ENCODE peak calls at places on chromosomes 7 and 10, in six cellular contexts. One of them, this sample, is unnamed.

GRCh38 chr10:93820434-93820833 is 62.7 kb downstream of the LGI1 start:
- DNase-seq in GM23248: peak; percentile 13
- DNase-seq in stimulated activated CD4-positive, alpha-beta T cell treated with anti-CD3 and anti-CD28 coated beads, Interleukin-2, amount 100 ng/mL, for 48 hours: no peak
- DNase-seq in WERI-Rb-1: no peak
- DNase-seq in germinal center: no peak
- DNase-seq in G401: no peak
- DNase-seq in this sample: no peak

GRCh38 chr7:50068850-50069551 is 24.0 kb downstream of the ZPBP start:
- DNase-seq in GM23248: peak; percentile 85
- DNase-seq in stimulated activated CD4-positive, alpha-beta T cell treated with anti-CD3 and anti-CD28 coated beads, Interleukin-2, amount 100 ng/mL, for 48 hours: no peak
- DNase-seq in WERI-Rb-1: no peak
- DNase-seq in germinal center: no peak
- DNase-seq in G401: peak; percentile 20
- DNase-seq in this sample: peak; percentile 69

GRCh38 chr7:151313857-151314256 is 27.8 kb upstream of the NUB1 start:
- DNase-seq in GM23248: peak; percentile 86
- DNase-seq in stimulated activated CD4-positive, alpha-beta T cell treated with anti-CD3 and anti-CD28 coated beads, Interleukin-2, amount 100 ng/mL, for 48 hours: no peak
- DNase-seq in WERI-Rb-1: no peak
- DNase-seq in germinal center: no peak
- DNase-seq in G401: peak; percentile 10
- DNase-seq in this sample: no peak

GRCh38 chr10:18687195-18687594 is 28.0 kb downstream of the ARL5B start:
- DNase-seq in GM23248: no peak
- DNase-seq in stimulated activated CD4-positive, alpha-beta T cell treated with anti-CD3 and anti-CD28 coated beads, Interleukin-2, amount 100 ng/mL, for 48 hours: no peak
- DNase-seq in WERI-Rb-1: no peak
- DNase-seq in germinal center: no peak
- DNase-seq in G401: no peak
- DNase-seq in this sample: no peak

GRCh38 chr7:71626206-71626605 is 494.3 kb downstream of the GALNT17 start:
- DNase-seq in GM23248: peak; percentile 58
- DNase-seq in stimulated activated CD4-positive, alpha-beta T cell treated with anti-CD3 and anti-CD28 coated beads, Interleukin-2, amount 100 ng/mL, for 48 hours: no peak
- DNase-seq in WERI-Rb-1: no peak
- DNase-seq in germinal center: no peak
- DNase-seq in G401: no peak
- DNase-seq in this sample: no peak

GRCh38 chr10:76091821-76092394 is 660.5 kb downstream of the LRMDA start:
- DNase-seq in GM23248: no peak
- DNase-seq in stimulated activated CD4-positive, alpha-beta T cell treated with anti-CD3 and anti-CD28 coated beads, Interleukin-2, amount 100 ng/mL, for 48 hours: no peak
- DNase-seq in WERI-Rb-1: no peak
- DNase-seq in germinal center: no peak
- DNase-seq in G401: no peak
- DNase-seq in this sample: no peak

GRCh38 chr10:84837877-84838276 is 509.5 kb downstream of the CCSER2 start:
- DNase-seq in GM23248: no peak
- DNase-seq in stimulated activated CD4-positive, alpha-beta T cell treated with anti-CD3 and anti-CD28 coated beads, Interleukin-2, amount 100 ng/mL, for 48 hours: no peak
- DNase-seq in WERI-Rb-1: no peak
- DNase-seq in germinal center: no peak
- DNase-seq in G401: peak; percentile 54
- DNase-seq in this sample: no peak

GRCh38 chr10:55163388-55163972 is 362.4 kb upstream of the PCDH15 start:
- DNase-seq in GM23248: no peak
- DNase-seq in stimulated activated CD4-positive, alpha-beta T cell treated with anti-CD3 and anti-CD28 coated beads, Interleukin-2, amount 100 ng/mL, for 48 hours: no peak
- DNase-seq in WERI-Rb-1: no peak
- DNase-seq in germinal center: no peak
- DNase-seq in G401: no peak
- DNase-seq in this sample: no peak

GRCh38 chr7:142859829-142860228 is 5.0 kb downstream of the EPHB6 start:
- DNase-seq in GM23248: peak; percentile 81
- DNase-seq in stimulated activated CD4-positive, alpha-beta T cell treated with anti-CD3 and anti-CD28 coated beads, Interleukin-2, amount 100 ng/mL, for 48 hours: no peak
- DNase-seq in WERI-Rb-1: no peak
- DNase-seq in germinal center: no peak
- DNase-seq in G401: no peak
- DNase-seq in this sample: no peak

GRCh38 chr7:40882071-40882658 is 747.4 kb downstream of the SUGCT start:
- DNase-seq in GM23248: no peak
- DNase-seq in stimulated activated CD4-positive, alpha-beta T cell treated with anti-CD3 and anti-CD28 coated beads, Interleukin-2, amount 100 ng/mL, for 48 hours: no peak
- DNase-seq in WERI-Rb-1: no peak
- DNase-seq in germinal center: no peak
- DNase-seq in G401: no peak
- DNase-seq in this sample: no peak

GRCh38 chr7:14691597-14692203 is 210.9 kb downstream of the DGKB start:
- DNase-seq in GM23248: peak; percentile 24
- DNase-seq in stimulated activated CD4-positive, alpha-beta T cell treated with anti-CD3 and anti-CD28 coated beads, Interleukin-2, amount 100 ng/mL, for 48 hours: peak; percentile 16
- DNase-seq in WERI-Rb-1: peak; percentile 45
- DNase-seq in germinal center: peak; percentile 1
- DNase-seq in G401: peak; percentile 74
- DNase-seq in this sample: peak; percentile 82

GRCh38 chr10:96387601-96388000 is 28.8 kb upstream of the OPALIN start:
- DNase-seq in GM23248: peak; percentile 75
- DNase-seq in stimulated activated CD4-positive, alpha-beta T cell treated with anti-CD3 and anti-CD28 coated beads, Interleukin-2, amount 100 ng/mL, for 48 hours: no peak
- DNase-seq in WERI-Rb-1: no peak
- DNase-seq in germinal center: no peak
- DNase-seq in G401: no peak
- DNase-seq in this sample: no peak

GRCh38 chr10:61125560-61126250 is 181.7 kb upstream of the RHOBTB1 start:
- DNase-seq in GM23248: no peak
- DNase-seq in stimulated activated CD4-positive, alpha-beta T cell treated with anti-CD3 and anti-CD28 coated beads, Interleukin-2, amount 100 ng/mL, for 48 hours: no peak
- DNase-seq in WERI-Rb-1: no peak
- DNase-seq in germinal center: peak; percentile 4
- DNase-seq in G401: no peak
- DNase-seq in this sample: no peak

GRCh38 chr7:97390915-97391593 is 273.6 kb downstream of the SDHAF3 start:
- DNase-seq in GM23248: no peak
- DNase-seq in stimulated activated CD4-positive, alpha-beta T cell treated with anti-CD3 and anti-CD28 coated beads, Interleukin-2, amount 100 ng/mL, for 48 hours: no peak
- DNase-seq in WERI-Rb-1: no peak
- DNase-seq in germinal center: no peak
- DNase-seq in G401: no peak
- DNase-seq in this sample: no peak

GRCh38 chr10:36578306-36578705 is 547.1 kb upstream of the ANKRD30A start:
- DNase-seq in GM23248: peak; percentile 73
- DNase-seq in stimulated activated CD4-positive, alpha-beta T cell treated with anti-CD3 and anti-CD28 coated beads, Interleukin-2, amount 100 ng/mL, for 48 hours: no peak
- DNase-seq in WERI-Rb-1: no peak
- DNase-seq in germinal center: no peak
- DNase-seq in G401: no peak
- DNase-seq in this sample: no peak

GRCh38 chr7:154647625-154648024 is 355.3 kb downstream of the PAXIP1 start:
- DNase-seq in GM23248: no peak
- DNase-seq in stimulated activated CD4-positive, alpha-beta T cell treated with anti-CD3 and anti-CD28 coated beads, Interleukin-2, amount 100 ng/mL, for 48 hours: no peak
- DNase-seq in WERI-Rb-1: no peak
- DNase-seq in germinal center: no peak
- DNase-seq in G401: no peak
- DNase-seq in this sample: no peak

GRCh38 chr7:27095897-27096755 is at the start of gene HOXA1:
- DNase-seq in GM23248: peak; percentile 98
- DNase-seq in stimulated activated CD4-positive, alpha-beta T cell treated with anti-CD3 and anti-CD28 coated beads, Interleukin-2, amount 100 ng/mL, for 48 hours: peak; percentile 54
- DNase-seq in WERI-Rb-1: peak; percentile 89
- DNase-seq in germinal center: peak; percentile 98
- DNase-seq in G401: peak; percentile 44
- DNase-seq in this sample: peak; percentile 96

GRCh38 chr7:96823274-96823673 is 113.6 kb upstream of the SEM1 start:
- DNase-seq in GM23248: peak; percentile 75
- DNase-seq in stimulated activated CD4-positive, alpha-beta T cell treated with anti-CD3 and anti-CD28 coated beads, Interleukin-2, amount 100 ng/mL, for 48 hours: no peak
- DNase-seq in WERI-Rb-1: no peak
- DNase-seq in germinal center: no peak
- DNase-seq in G401: no peak
- DNase-seq in this sample: peak; percentile 42

GRCh38 chr7:55245271-55245723 is 119.8 kb upstream of the LANCL2 start:
- DNase-seq in GM23248: peak; percentile 92
- DNase-seq in stimulated activated CD4-positive, alpha-beta T cell treated with anti-CD3 and anti-CD28 coated beads, Interleukin-2, amount 100 ng/mL, for 48 hours: no peak
- DNase-seq in WERI-Rb-1: no peak
- DNase-seq in germinal center: no peak
- DNase-seq in G401: no peak
- DNase-seq in this sample: no peak

GRCh38 chr10:30671011-30671616 is 41.6 kb upstream of the LYZL2 start:
- DNase-seq in GM23248: peak; percentile 75
- DNase-seq in stimulated activated CD4-positive, alpha-beta T cell treated with anti-CD3 and anti-CD28 coated beads, Interleukin-2, amount 100 ng/mL, for 48 hours: peak; percentile 29
- DNase-seq in WERI-Rb-1: peak; percentile 29
- DNase-seq in germinal center: peak; percentile 36
- DNase-seq in G401: peak; percentile 53
- DNase-seq in this sample: peak; percentile 79

GRCh38 chr10:90751107-90751997 is 106.5 kb downstream of the HTR7 start:
- DNase-seq in GM23248: peak; percentile 46
- DNase-seq in stimulated activated CD4-positive, alpha-beta T cell treated with anti-CD3 and anti-CD28 coated beads, Interleukin-2, amount 100 ng/mL, for 48 hours: peak; percentile 29
- DNase-seq in WERI-Rb-1: peak; percentile 69
- DNase-seq in germinal center: peak; percentile 45
- DNase-seq in G401: peak; percentile 40
- DNase-seq in this sample: peak; percentile 65

GRCh38 chr7:30308392-30308791 is 24.0 kb downstream of the ZNRF2 start:
- DNase-seq in GM23248: peak; percentile 10
- DNase-seq in stimulated activated CD4-positive, alpha-beta T cell treated with anti-CD3 and anti-CD28 coated beads, Interleukin-2, amount 100 ng/mL, for 48 hours: no peak
- DNase-seq in WERI-Rb-1: no peak
- DNase-seq in germinal center: no peak
- DNase-seq in G401: no peak
- DNase-seq in this sample: peak; percentile 75

GRCh38 chr10:12056758-12057157 is 12.0 kb upstream of the DHTKD1 start:
- DNase-seq in GM23248: no peak
- DNase-seq in stimulated activated CD4-positive, alpha-beta T cell treated with anti-CD3 and anti-CD28 coated beads, Interleukin-2, amount 100 ng/mL, for 48 hours: no peak
- DNase-seq in WERI-Rb-1: no peak
- DNase-seq in germinal center: no peak
- DNase-seq in G401: no peak
- DNase-seq in this sample: peak; percentile 11

GRCh38 chr7:76296743-76297740 is 5.4 kb upstream of the HSPB1 start:
- DNase-seq in GM23248: peak; percentile 95
- DNase-seq in stimulated activated CD4-positive, alpha-beta T cell treated with anti-CD3 and anti-CD28 coated beads, Interleukin-2, amount 100 ng/mL, for 48 hours: no peak
- DNase-seq in WERI-Rb-1: no peak
- DNase-seq in germinal center: no peak
- DNase-seq in G401: no peak
- DNase-seq in this sample: no peak

GRCh38 chr7:8213381-8213780 is 48.6 kb downstream of the ICA1 start:
- DNase-seq in GM23248: no peak
- DNase-seq in stimulated activated CD4-positive, alpha-beta T cell treated with anti-CD3 and anti-CD28 coated beads, Interleukin-2, amount 100 ng/mL, for 48 hours: no peak
- DNase-seq in WERI-Rb-1: no peak
- DNase-seq in germinal center: no peak
- DNase-seq in G401: peak; percentile 54
- DNase-seq in this sample: no peak

GRCh38 chr7:112362796-112363195 is 87.5 kb upstream of the IFRD1 start:
- DNase-seq in GM23248: peak; percentile 23
- DNase-seq in stimulated activated CD4-positive, alpha-beta T cell treated with anti-CD3 and anti-CD28 coated beads, Interleukin-2, amount 100 ng/mL, for 48 hours: no peak
- DNase-seq in WERI-Rb-1: no peak
- DNase-seq in germinal center: no peak
- DNase-seq in G401: no peak
- DNase-seq in this sample: no peak

GRCh38 chr7:101166909-101167644 is 1.7 kb upstream of the VGF start:
- DNase-seq in GM23248: no peak
- DNase-seq in stimulated activated CD4-positive, alpha-beta T cell treated with anti-CD3 and anti-CD28 coated beads, Interleukin-2, amount 100 ng/mL, for 48 hours: no peak
- DNase-seq in WERI-Rb-1: peak; percentile 48
- DNase-seq in germinal center: no peak
- DNase-seq in G401: no peak
- DNase-seq in this sample: no peak

GRCh38 chr7:141654551-141654950 is 47.4 kb downstream of the DENND11 start:
- DNase-seq in GM23248: peak; percentile 78
- DNase-seq in stimulated activated CD4-positive, alpha-beta T cell treated with anti-CD3 and anti-CD28 coated beads, Interleukin-2, amount 100 ng/mL, for 48 hours: peak; percentile 31
- DNase-seq in WERI-Rb-1: peak; percentile 79
- DNase-seq in germinal center: peak; percentile 61
- DNase-seq in G401: peak; percentile 76
- DNase-seq in this sample: peak; percentile 83

GRCh38 chr7:38781991-38782390 is 127.0 kb downstream of the VPS41 start:
- DNase-seq in GM23248: no peak
- DNase-seq in stimulated activated CD4-positive, alpha-beta T cell treated with anti-CD3 and anti-CD28 coated beads, Interleukin-2, amount 100 ng/mL, for 48 hours: no peak
- DNase-seq in WERI-Rb-1: no peak
- DNase-seq in germinal center: no peak
- DNase-seq in G401: no peak
- DNase-seq in this sample: peak; percentile 33

GRCh38 chr7:26155531-26156375 is 3.8 kb downstream of the NFE2L3 start:
- DNase-seq in GM23248: peak; percentile 69
- DNase-seq in stimulated activated CD4-positive, alpha-beta T cell treated with anti-CD3 and anti-CD28 coated beads, Interleukin-2, amount 100 ng/mL, for 48 hours: no peak
- DNase-seq in WERI-Rb-1: no peak
- DNase-seq in germinal center: no peak
- DNase-seq in G401: no peak
- DNase-seq in this sample: no peak